ENCODE peak calls at places on chromosomes 1 and 21, in five cellular contexts. T, Y, S, K and U are unnamed samples.

GRCh38 chr1:172278478-172278877 is 142.0 kb upstream of the C1orf105 start:
- DNase-seq in Y (no peak), K (no peak), S (no peak), T (no peak), U (no peak)

GRCh38 chr1:39960461-39960958 is 5.6 kb downstream of the MFSD2A start:
- DNase-seq in K (no peak), Y (no peak), T (peak; percentile 83), S (peak; percentile 87), U (peak; percentile 33)

GRCh38 chr1:30586671-30587070 is 136.7 kb downstream of the MATN1 start:
- DNase-seq in K (no peak), T (no peak), Y (no peak), S (no peak), U (no peak)

GRCh38 chr1:55421317-55421716 is 206.2 kb upstream of the USP24 start:
- DNase-seq in S (no peak), T (no peak), Y (no peak), K (no peak), U (no peak)

GRCh38 chr1:59016390-59016789 is 232.5 kb upstream of the JUN start:
- DNase-seq in Y (no peak), T (no peak), S (no peak), K (no peak), U (no peak)

GRCh38 chr1:180675586-180675985 is 43.8 kb downstream of the XPR1 start:
- DNase-seq in T (no peak), K (no peak), Y (no peak), S (no peak), U (no peak)

GRCh38 chr1:59803458-59804038 is 11.2 kb upstream of the HOOK1 start:
- DNase-seq in S (no peak), T (no peak), K (no peak), Y (no peak), U (no peak)

GRCh38 chr1:149888160-149888998 is 11.0 kb upstream of the BOLA1 start:
- DNase-seq in K (peak; percentile 68), S (peak; percentile 85), Y (peak; percentile 84), T (peak; percentile 68), U (peak; percentile 11)

GRCh38 chr1:38327559-38327973 is 281.0 kb upstream of the POU3F1 start:
- DNase-seq in K (no peak), Y (no peak), S (no peak), T (no peak), U (no peak)

DNA sequence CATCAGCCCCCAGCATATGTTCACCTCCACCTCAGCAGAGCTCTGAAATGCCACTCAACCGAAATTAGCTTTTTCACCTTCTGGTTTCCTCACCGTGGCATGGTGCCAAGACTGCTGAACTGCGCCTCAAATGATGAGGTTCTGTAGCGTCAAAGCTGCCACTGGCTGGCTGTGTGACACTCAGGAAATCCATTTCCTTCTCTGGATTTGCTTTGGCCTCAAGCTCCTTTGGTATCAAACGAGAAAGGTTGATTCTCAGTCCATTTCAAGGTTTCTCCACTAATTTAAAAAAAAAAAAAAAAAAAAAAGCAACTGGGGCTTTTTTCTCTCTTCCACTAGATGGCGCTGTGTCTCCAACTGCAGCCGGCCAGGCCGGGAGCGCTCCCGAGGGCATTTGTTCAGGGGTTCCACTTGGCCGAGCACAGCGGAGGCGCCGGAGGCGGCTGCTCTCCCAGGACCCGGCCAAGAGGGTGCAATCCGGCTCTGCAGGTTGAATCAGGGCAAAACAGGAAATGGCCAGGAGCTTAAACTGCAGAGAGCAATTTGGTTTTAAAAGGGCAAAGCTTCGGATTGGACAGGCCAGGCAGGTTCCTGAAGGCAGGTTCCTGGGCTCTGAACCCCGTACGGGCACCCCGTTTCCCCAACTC is 26.5 kb upstream of the PLA2G2C start:
- DNase-seq in S (peak; percentile 78), T (peak; percentile 68), Y (peak; percentile 20), K (peak; percentile 50), U (no peak)
- H3K4me3 ChIP-seq in S (peak overlapping the region; percentile 0), T (no peak overlapping the region), Y (no peak overlapping the region), K (no peak overlapping the region), U (peak overlapping the region; percentile 26)

DNA sequence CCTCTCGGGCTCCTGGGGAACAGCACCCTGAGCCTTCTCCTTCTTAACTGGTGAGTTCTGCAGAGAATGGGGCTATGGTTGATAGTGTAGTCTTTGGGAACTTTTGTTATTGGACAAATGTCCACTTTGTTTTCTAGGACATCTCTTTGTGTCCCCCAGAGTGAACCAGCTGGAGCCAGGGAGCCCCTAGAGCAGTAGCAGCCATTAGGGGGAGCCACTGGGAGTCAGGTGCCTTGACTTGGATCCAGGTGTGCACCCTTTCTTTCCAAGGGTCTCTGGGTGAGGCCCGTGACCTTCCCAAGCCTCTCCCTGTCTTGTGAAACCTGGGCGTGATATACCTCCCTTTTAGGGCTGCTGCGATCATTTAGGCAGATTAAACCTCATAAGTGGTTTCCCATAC is 36.9 kb downstream of the ABCG1 start:
- DNase-seq in Y (no peak), K (no peak), T (no peak), S (no peak), U (no peak)
- H3K4me1 ChIP-seq in Y (no peaks in the 10 kb centered on the region), K (no peaks in the 10 kb centered on the region), T (no peaks in the 10 kb centered on the region), S (peaks cover 15% of the 10 kb centered on the region), U (peaks cover 10% of the 10 kb centered on the region)

GRCh38 chr1:54396280-54396903 is 9.8 kb downstream of the SSBP3 start:
- DNase-seq in Y (no peak), K (no peak), T (no peak), S (no peak), U (no peak)
- TF ChIP-seq POLR2A in Y (no peak), K (no peak), T (no peak), S (no peak), U (no peak)

GRCh38 chr1:27341525-27342252 is at the start of gene SYTL1:
- DNase-seq in K (peak; percentile 56), T (no peak), S (peak; percentile 72), Y (no peak), U (no peak)
- H3K4me3 ChIP-seq in K (peak within 1 kb of the TSS; percentile 19), T (peak within 1 kb of the TSS; percentile 21), S (peak within 1 kb of the TSS; percentile 51), Y (no peak within 1 kb of the TSS), U (peak within 1 kb of the TSS; percentile 53)

GRCh38 chr1:109636201-109636952 is 16.7 kb downstream of the AMPD2 start:
- DNase-seq in S (peak; percentile 50), T (no peak), K (no peak), Y (no peak), U (no peak)
- H3K4me1 ChIP-seq in S (no peaks in the 10 kb centered on the region), T (no peaks in the 10 kb centered on the region), K (peaks cover 27% of the 10 kb centered on the region), Y (peaks cover 6% of the 10 kb centered on the region), U (no peaks in the 10 kb centered on the region)

DNA sequence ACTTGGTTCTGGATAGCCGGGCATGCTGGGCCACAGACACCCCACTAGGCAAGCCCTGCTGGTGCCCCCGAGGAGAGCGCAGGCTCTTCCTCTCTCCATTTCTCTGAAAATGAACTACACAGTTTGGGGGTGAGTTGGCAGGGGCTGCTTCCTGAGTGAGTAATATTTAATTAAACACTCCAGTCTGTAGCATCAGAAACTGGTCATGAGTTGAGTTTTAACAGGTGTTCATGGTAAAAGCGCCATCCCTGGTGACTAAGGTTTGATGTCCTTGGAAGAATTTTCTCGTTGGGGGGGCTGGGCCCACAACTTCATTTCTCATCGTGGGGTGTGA is 1.7 kb downstream of the SPSB1 start:
- DNase-seq in K (no peak), Y (no peak), S (no peak), T (no peak), U (no peak)
- TF ChIP-seq POLR2A in K (no peak), Y (peak; percentile 6), S (no peak), T (peak; percentile 2), U (peak; percentile 16)

DNA sequence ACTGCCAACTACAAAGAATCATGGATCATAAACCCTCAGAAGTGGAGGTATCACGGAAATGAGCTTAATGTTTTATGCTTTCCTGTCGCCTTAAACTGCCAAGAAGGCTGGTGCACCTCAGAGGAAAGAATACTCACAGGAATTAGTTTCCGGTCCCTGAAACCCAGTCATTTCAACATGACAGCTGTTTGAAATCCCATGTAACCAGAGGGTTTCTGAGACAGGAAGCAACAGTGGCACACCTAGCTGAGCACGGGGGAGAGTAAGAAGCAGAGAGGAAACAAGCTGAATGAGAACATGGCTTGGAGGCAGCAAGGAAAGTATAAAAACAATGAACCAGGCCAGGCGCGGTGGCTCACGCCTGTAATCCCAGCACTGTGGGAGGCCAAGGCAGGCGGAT is 3.9 kb downstream of the JAK1 start:
- DNase-seq in K (no peak), S (no peak), T (no peak), Y (no peak), U (no peak)
- H3K4me3 ChIP-seq in K (no peak overlapping the region), S (no peak overlapping the region), T (no peak overlapping the region), Y (no peak overlapping the region), U (no peak overlapping the region)

GRCh38 chr1:56912325-56912724 is 53.5 kb downstream of the C8B start:
- DNase-seq in T (no peak), K (no peak), S (no peak), Y (no peak), U (no peak)
- H3K4me1 ChIP-seq in T (peaks cover 4% of the 10 kb centered on the region), K (no peaks in the 10 kb centered on the region), S (no peaks in the 10 kb centered on the region), Y (no peaks in the 10 kb centered on the region), U (no peaks in the 10 kb centered on the region)